ENCODE peak calls at places on chromosomes 2 and 18, in seven cellular contexts. T is A549, M is prostate gland, Z is upper lobe of left lung, X is IMR-90, W is HepG2, C is spleen. O is an unnamed sample.

GRCh38 chr18:37287601-37288000 is 278.0 kb downstream of the CELF4 start:
- DNase-seq in M (no peak), Z (no peak), C (no peak), X (no peak), T (no peak), W (no peak), O (no peak)

GRCh38 chr2:58291726-58292430 is 50.8 kb upstream of the FANCL start:
- DNase-seq in T (no peak), W (no peak), C (no peak), X (no peak), Z (no peak), M (no peak), O (no peak)

GRCh38 chr2:151395509-151396374 is 14.0 kb upstream of the RIF1 start:
- DNase-seq in X (no peak), W (no peak), T (no peak), C (no peak), Z (no peak), M (no peak), O (no peak)

GRCh38 chr2:151946856-151947523 is 118.8 kb upstream of the ARL5A start:
- DNase-seq in T (peak), Z (no peak), W (peak), C (no peak), X (peak), M (peak), O (peak)

GRCh38 chr2:150609831-150610582 is 122.5 kb upstream of the RND3 start:
- DNase-seq in W (no peak), X (peak), T (no peak), M (no peak), C (no peak), Z (no peak), O (no peak)

GRCh38 chr2:23312996-23313606 is 71.9 kb upstream of the KLHL29 start:
- DNase-seq in W (no peak), M (no peak), Z (peak), T (peak), X (no peak), C (no peak), O (no peak)

GRCh38 chr2:186540971-186541370 is 48.9 kb upstream of the ITGAV start:
- DNase-seq in Z (no peak), C (no peak), T (no peak), M (no peak), W (no peak), X (peak), O (no peak)

GRCh38 chr2:12262681-12263436 is 453.9 kb upstream of the TRIB2 start:
- DNase-seq in X (peak), Z (no peak), W (no peak), M (no peak), C (no peak), T (no peak), O (peak)

GRCh38 chr18:28134774-28135173 is 42.2 kb downstream of the CDH2 start:
- DNase-seq in C (no peak), Z (no peak), T (no peak), W (no peak), M (no peak), X (no peak), O (no peak)

GRCh38 chr18:48926420-48926857 is 24.3 kb downstream of the SMAD7 start:
- DNase-seq in T (no peak), C (no peak), W (peak), M (no peak), X (no peak), Z (peak), O (no peak)

GRCh38 chr2:3598197-3598910 is 3.4 kb downstream of the COLEC11 start:
- DNase-seq in C (no peak), W (no peak), X (no peak), M (no peak), Z (peak), T (no peak), O (no peak)

GRCh38 chr2:9573840-9574239 is 18.2 kb upstream of the ADAM17 start:
- DNase-seq in X (no peak), C (no peak), T (no peak), M (no peak), Z (no peak), W (peak), O (no peak)

GRCh38 chr2:37653805-37654378 is 17.6 kb downstream of the CDC42EP3 start:
- DNase-seq in T (no peak), Z (no peak), W (no peak), C (peak), X (no peak), M (peak), O (peak)

GRCh38 chr2:160322320-160322719 is 122.2 kb upstream of the ITGB6 start:
- DNase-seq in X (no peak), C (no peak), M (no peak), W (no peak), T (no peak), Z (no peak), O (no peak)

GRCh38 chr18:48168861-48169260 is 238.4 kb upstream of the SMAD2 start:
- DNase-seq in M (no peak), T (no peak), X (no peak), Z (no peak), W (no peak), C (no peak), O (no peak)

GRCh38 chr2:175147196-175147595 is 20.8 kb downstream of the ATF2 start:
- DNase-seq in C (no peak), M (no peak), W (no peak), X (peak), Z (no peak), T (no peak), O (no peak)

GRCh38 chr2:232688201-232688600 is 8.9 kb upstream of the GIGYF2 start:
- DNase-seq in T (no peak), W (no peak), Z (no peak), X (no peak), M (no peak), C (peak), O (no peak)

GRCh38 chr2:172985139-172985874 is 90.3 kb upstream of the MAP3K20 start:
- DNase-seq in Z (peak), X (peak), W (no peak), M (no peak), T (peak), C (no peak), O (peak)

GRCh38 chr2:27966466-27966865 is 75.9 kb downstream of the BABAM2 start:
- DNase-seq in C (no peak), T (no peak), M (peak), W (no peak), X (peak), Z (no peak), O (no peak)

GRCh38 chr2:3628800-3629199 is 29.2 kb upstream of the ALLC start:
- DNase-seq in M (no peak), T (no peak), C (peak), W (peak), X (no peak), Z (peak), O (peak)

GRCh38 chr2:102235491-102235890 is 48.7 kb downstream of the IL1RL2 start:
- DNase-seq in W (peak), C (peak), Z (no peak), T (no peak), M (no peak), X (peak), O (no peak)

GRCh38 chr2:67625178-67625577 is 228.0 kb downstream of the ETAA1 start:
- DNase-seq in W (no peak), C (no peak), M (no peak), X (peak), Z (no peak), T (no peak), O (no peak)

GRCh38 chr18:36825526-36825925 is 3.3 kb downstream of the TPGS2 start:
- DNase-seq in M (no peak), X (no peak), C (no peak), Z (no peak), W (no peak), T (no peak), O (no peak)

GRCh38 chr2:231364961-231365810 is 30.3 kb upstream of the B3GNT7 start:
- DNase-seq in W (peak), Z (no peak), C (peak), T (peak), M (no peak), X (peak), O (no peak)

GRCh38 chr2:97701186-97701585 is 12.2 kb upstream of the ZAP70 start:
- DNase-seq in M (no peak), Z (no peak), X (no peak), T (no peak), W (no peak), C (no peak), O (no peak)

GRCh38 chr2:66434679-66435548 is at the start of gene MEIS1:
- DNase-seq in Z (peak), T (peak), W (peak), X (peak), C (peak), M (peak), O (peak)

GRCh38 chr2:195559431-195559914 is 97.6 kb upstream of the SLC39A10 start:
- DNase-seq in X (peak), C (peak), Z (no peak), T (no peak), W (no peak), M (no peak), O (no peak)

GRCh38 chr2:168343586-168343985 is 96.2 kb upstream of the STK39 start:
- DNase-seq in M (no peak), X (peak), T (no peak), Z (no peak), W (no peak), C (no peak), O (no peak)

GRCh38 chr18:22257022-22257543 is 87.7 kb downstream of the GATA6 start:
- DNase-seq in W (no peak), T (no peak), Z (no peak), X (no peak), C (no peak), M (no peak), O (no peak)

GRCh38 chr2:95029898-95030341 is 4.4 kb downstream of the MAL start:
- DNase-seq in M (no peak), T (no peak), X (no peak), C (no peak), W (no peak), Z (no peak), O (no peak)

GRCh38 chr18:74499633-74500032 is 3.5 kb downstream of the CNDP2 start:
- DNase-seq in X (no peak), Z (no peak), C (peak), T (no peak), M (peak), W (no peak), O (peak)

GRCh38 chr2:26243643-26244478 is 571 bp downstream of the HADHA start:
- DNase-seq in Z (no peak), M (no peak), W (no peak), T (peak), X (peak), C (no peak), O (no peak)

GRCh38 chr2:18831916-18832510 is 242.6 kb upstream of the NT5C1B start:
- DNase-seq in T (no peak), C (no peak), X (peak), M (no peak), Z (no peak), W (no peak), O (no peak)

GRCh38 chr2:201915446-201915845 is 109.1 kb downstream of the CDK15 start:
- DNase-seq in Z (no peak), X (no peak), M (no peak), C (no peak), W (no peak), T (no peak), O (no peak)

GRCh38 chr2:137190411-137191190 is 425.3 kb downstream of the THSD7B start:
- DNase-seq in W (no peak), C (no peak), T (no peak), Z (no peak), M (no peak), X (no peak), O (peak)

GRCh38 chr18:44826418-44827259 is 146.0 kb downstream of the SETBP1 start:
- DNase-seq in Z (no peak), X (peak), W (no peak), M (peak), C (no peak), T (no peak), O (peak)

GRCh38 chr18:78721986-78722385 is 257.6 kb upstream of the SALL3 start:
- DNase-seq in X (no peak), W (no peak), T (no peak), Z (no peak), C (peak), M (no peak), O (no peak)

GRCh38 chr2:12498703-12499102 is 218.0 kb upstream of the TRIB2 start:
- DNase-seq in W (no peak), X (peak), C (no peak), T (no peak), M (no peak), Z (no peak), O (no peak)

GRCh38 chr2:205883965-205884364 is 201.7 kb downstream of the NRP2 start:
- DNase-seq in Z (no peak), M (no peak), X (no peak), C (no peak), T (no peak), W (no peak), O (no peak)

GRCh38 chr2:190477563-190478454 is 56.7 kb downstream of the NEMP2 start:
- DNase-seq in M (peak), C (no peak), X (peak), W (no peak), Z (no peak), T (no peak), O (no peak)
- H3K4me3 ChIP-seq in M (no peak), C (no peak), X (no peak), W (no peak), Z (no peak), T (no peak), O (no peak)

DNA sequence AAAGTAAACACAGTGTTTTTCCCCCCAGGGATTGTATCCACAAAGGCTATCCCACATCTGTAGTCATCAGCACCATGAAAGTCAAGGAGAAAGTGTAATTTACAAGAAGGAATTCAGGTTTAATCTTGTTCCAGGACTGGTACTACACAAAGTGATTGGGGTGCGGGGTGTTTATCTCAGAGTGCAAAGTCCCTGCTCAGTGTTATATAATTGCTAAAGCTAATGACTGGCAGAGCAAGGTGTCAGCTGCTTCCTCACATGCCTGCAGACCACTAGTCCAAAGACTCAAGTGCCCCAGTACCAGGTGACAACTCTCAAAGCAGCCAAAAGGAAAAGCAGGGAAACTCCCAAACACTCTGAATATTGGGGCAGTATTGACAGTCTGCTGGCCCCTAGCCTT is 40.4 kb upstream of the PDCL3 start:
- DNase-seq in W (no peak), C (no peak), M (no peak), Z (no peak), T (no peak), X (no peak), O (no peak)
- TF ChIP-seq POLR2A in W (no peak), C (no peak), M (no peak), Z (no peak), T (no peak), X (no peak), O (no peak)

DNA sequence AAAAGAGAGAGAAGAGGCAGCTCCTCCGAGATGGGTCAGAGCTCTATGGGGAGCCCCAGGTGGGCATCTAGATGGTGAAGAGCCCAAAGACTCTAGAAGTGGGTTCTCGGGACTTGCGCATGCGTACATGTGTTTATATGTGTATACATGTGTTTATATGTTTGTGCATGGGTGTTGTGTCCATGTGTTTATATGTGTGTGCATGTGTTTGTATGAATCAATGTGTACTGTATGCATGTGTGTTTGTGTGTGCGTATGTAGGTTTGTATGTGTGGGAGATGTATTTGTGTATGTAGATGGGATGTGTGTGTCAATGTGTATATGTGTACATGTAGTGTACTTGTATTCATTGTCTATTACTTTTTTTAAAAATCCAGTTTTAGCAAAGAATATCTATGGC is 25.6 kb downstream of the DNPEP start:
- DNase-seq in M (no peak), W (no peak), X (no peak), T (no peak), Z (no peak), C (no peak), O (no peak)
- H3K27ac ChIP-seq in M (no peak), W (no peak), X (no peak), T (no peak), Z (no peak), C (no peak), O (no peak)

GRCh38 chr18:11146947-11147345 is 2.4 kb downstream of the PIEZO2 start:
- DNase-seq in W (no peak), Z (peak), C (no peak), T (no peak), M (no peak), X (no peak), O (no peak)
- H3K4me3 ChIP-seq in W (peak), Z (peak), C (no peak), T (no peak), M (no peak), X (no peak), O (no peak)

GRCh38 chr2:20049631-20050030 is 1.8 kb downstream of the LAPTM4A start:
- DNase-seq in C (no peak), T (no peak), M (no peak), X (peak), W (no peak), Z (no peak), O (no peak)

GRCh38 chr2:20050712-20051517 is 513 bp downstream of the LAPTM4A start:
- DNase-seq in M (peak), C (peak), X (peak), W (peak), T (peak), Z (no peak), O (peak)

GRCh38 chr2:20051518-20052228 is at the start of gene LAPTM4A:
- DNase-seq in T (peak), Z (peak), X (peak), C (peak), M (peak), W (peak), O (peak)

GRCh38 chr2:20048488-20049443 is 2.7 kb downstream of the LAPTM4A start:
- DNase-seq in C (no peak), T (no peak), M (no peak), Z (no peak), W (no peak), X (no peak), O (no peak)

DNA sequence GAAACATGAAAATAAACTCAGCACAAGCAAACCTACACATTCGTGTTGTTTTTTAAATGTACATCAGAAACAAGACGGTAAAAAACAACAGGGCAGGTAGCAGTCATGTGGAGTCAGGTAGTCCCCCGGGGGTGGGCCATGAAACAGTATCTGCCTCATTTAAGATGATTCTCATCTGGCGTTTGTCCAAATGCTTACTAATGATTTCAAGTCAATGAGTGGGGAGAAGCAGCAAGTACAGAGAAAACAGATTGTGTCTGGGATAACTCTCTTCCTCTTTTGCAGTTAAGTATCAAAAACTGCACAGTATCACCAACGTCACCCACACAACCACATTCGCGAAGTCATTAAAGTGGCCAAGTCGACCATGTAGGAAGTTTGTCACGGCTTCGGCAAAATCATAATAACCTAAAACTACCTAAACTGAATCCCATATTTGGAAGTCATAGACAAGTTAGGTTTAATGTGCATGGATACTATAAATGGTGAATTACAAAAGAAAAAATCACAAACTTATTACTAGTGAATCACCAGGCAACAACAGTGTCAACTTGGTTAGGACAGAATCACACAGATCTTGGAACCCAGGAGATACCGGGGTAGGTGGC is 1.2 kb downstream of the LAPTM4A start:
- DNase-seq in X (peak), C (no peak), M (peak), Z (no peak), T (no peak), W (peak), O (no peak)
- TF ChIP-seq POLR2A in X (no peak), C (no peak), M (no peak), Z (no peak), T (no peak), W (no peak), O (no peak)

GRCh38 chr2:74414475-74414874 is 6.9 kb downstream of the C2orf81 start:
- DNase-seq in Z (peak), C (no peak), T (no peak), M (no peak), X (no peak), W (no peak), O (no peak)
- H3K27ac ChIP-seq in Z (no peak), C (peak), T (no peak), M (peak), X (no peak), W (no peak), O (peak)